ENCODE peak calls at places on chromosomes 2 and 18, in ten cellular contexts. X, Z, N, K, E, T, W, Y, G and D are unnamed samples.

GRCh38 chr2:171086352-171087290 is 74.1 kb downstream of the TLK1 start:
- DNase-seq in W (no peak), G (peak; percentile 30), T (no peak), N (no peak), K (peak; percentile 41), E (peak; percentile 43), X (peak; percentile 52), Y (peak; percentile 56), Z (peak; percentile 57), D (no peak)

GRCh38 chr18:74604366-74604765 is 6.7 kb downstream of the ZNF407 start:
- DNase-seq in T (no peak), W (no peak), Z (no peak), E (no peak), Y (no peak), N (no peak), X (no peak), K (no peak), G (no peak), D (no peak)

GRCh38 chr2:236673126-236673822 is 103.6 kb downstream of the ACKR3 start:
- DNase-seq in G (no peak), E (no peak), W (no peak), T (peak; percentile 13), X (no peak), K (no peak), N (no peak), Z (no peak), Y (no peak), D (no peak)

GRCh38 chr2:28507806-28508764 is 12.2 kb downstream of the PLB1 start:
- DNase-seq in T (no peak), X (peak; percentile 76), Z (no peak), N (no peak), E (no peak), K (no peak), Y (no peak), W (no peak), G (no peak), D (no peak)

GRCh38 chr2:45905643-45905969 is 254.1 kb downstream of the PRKCE start:
- DNase-seq in K (no peak), T (no peak), Z (no peak), X (no peak), W (no peak), N (no peak), Y (no peak), G (no peak), E (no peak), D (no peak)

GRCh38 chr2:233384811-233385488 is 30.7 kb downstream of the DGKD start:
- DNase-seq in Z (no peak), E (no peak), W (no peak), G (no peak), K (no peak), Y (no peak), N (no peak), T (no peak), X (peak; percentile 37), D (no peak)

GRCh38 chr18:8701546-8702118 is 3.7 kb upstream of the MTCL1 start:
- DNase-seq in Y (peak; percentile 79), W (no peak), Z (no peak), E (peak; percentile 93), T (no peak), X (no peak), G (no peak), N (no peak), K (no peak), D (no peak)

GRCh38 chr2:219627105-219628100 is at the start of gene SLC4A3:
- DNase-seq in K (no peak), Y (no peak), G (no peak), E (peak; percentile 29), Z (no peak), N (no peak), T (no peak), X (peak; percentile 38), W (no peak), D (peak; percentile 72)

GRCh38 chr2:6944546-6944945 is 27.3 kb downstream of the RNF144A start:
- DNase-seq in W (no peak), X (no peak), Y (no peak), E (no peak), N (no peak), K (no peak), G (peak; percentile 52), T (peak; percentile 16), Z (no peak), D (no peak)

GRCh38 chr2:74504591-74504990 is 2.9 kb downstream of the PCGF1 start:
- DNase-seq in W (no peak), Y (no peak), N (no peak), T (no peak), K (no peak), Z (no peak), E (no peak), G (no peak), X (no peak), D (no peak)

GRCh38 chr2:74501335-74502071 is 2.1 kb upstream of the LBX2 start:
- DNase-seq in Z (no peak), Y (no peak), G (no peak), X (no peak), E (no peak), W (peak; percentile 30), K (no peak), T (no peak), N (no peak), D (peak; percentile 67)

GRCh38 chr2:74503506-74504475 is 3.7 kb downstream of the PCGF1 start:
- DNase-seq in K (no peak), N (no peak), T (no peak), G (peak; percentile 11), E (no peak), X (no peak), Z (no peak), W (no peak), Y (no peak), D (no peak)

GRCh38 chr2:74502147-74502719 is 2.8 kb upstream of the LBX2 start:
- DNase-seq in X (no peak), W (peak; percentile 48), T (no peak), Y (no peak), N (no peak), G (no peak), K (no peak), Z (no peak), E (no peak), D (no peak)

GRCh38 chr2:74502720-74503505 is 3.5 kb upstream of the LBX2 start:
- DNase-seq in E (peak; percentile 83), N (peak; percentile 69), G (peak; percentile 74), Z (no peak), X (peak; percentile 71), T (peak; percentile 80), K (no peak), Y (peak; percentile 72), W (peak; percentile 87), D (no peak)
- TF ChIP-seq CTCF in E (peak; percentile 35), N (no peak), G (no peak), Z (no peak), X (no peak), T (no peak), K (no peak), Y (peak; percentile 44), W (peak; percentile 24), D (peak; percentile 37)

DNA sequence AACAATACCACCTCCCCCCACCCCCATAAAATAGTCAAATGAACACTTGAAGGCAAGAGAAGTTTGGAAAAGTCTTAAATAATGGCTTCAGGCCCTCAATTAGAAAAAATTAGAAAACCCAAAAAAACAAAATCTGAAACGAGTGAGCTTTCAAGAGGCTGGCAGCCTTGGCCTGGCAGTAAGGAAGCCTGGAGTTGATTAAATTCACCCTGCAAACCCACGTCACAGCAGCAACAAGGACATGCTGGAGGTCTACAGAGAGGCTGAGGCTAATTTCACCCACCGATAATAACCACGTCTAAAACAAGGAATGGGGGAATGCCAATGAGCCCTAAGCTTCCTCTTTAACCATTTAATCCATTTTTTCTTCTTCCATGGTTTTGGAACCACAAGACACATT is 122.7 kb upstream of the SMAD7 start:
- DNase-seq in E (peak; percentile 37), N (no peak), Z (no peak), T (no peak), Y (no peak), X (no peak), K (no peak), W (no peak), G (no peak), D (no peak)
- TF ChIP-seq CTCF in E (no peak), N (no peak), Z (no peak), T (no peak), Y (no peak), X (no peak), K (no peak), W (no peak), G (no peak), D (no peak)

GRCh38 chr2:47088371-47089082 is 66.6 kb downstream of the STPG4 start:
- DNase-seq in E (no peak), W (no peak), Y (no peak), K (no peak), G (no peak), N (no peak), T (no peak), X (no peak), Z (no peak), D (no peak)
- TF ChIP-seq CTCF in E (no peak), W (no peak), Y (no peak), K (no peak), G (no peak), N (no peak), T (no peak), X (no peak), Z (no peak), D (no peak)

DNA sequence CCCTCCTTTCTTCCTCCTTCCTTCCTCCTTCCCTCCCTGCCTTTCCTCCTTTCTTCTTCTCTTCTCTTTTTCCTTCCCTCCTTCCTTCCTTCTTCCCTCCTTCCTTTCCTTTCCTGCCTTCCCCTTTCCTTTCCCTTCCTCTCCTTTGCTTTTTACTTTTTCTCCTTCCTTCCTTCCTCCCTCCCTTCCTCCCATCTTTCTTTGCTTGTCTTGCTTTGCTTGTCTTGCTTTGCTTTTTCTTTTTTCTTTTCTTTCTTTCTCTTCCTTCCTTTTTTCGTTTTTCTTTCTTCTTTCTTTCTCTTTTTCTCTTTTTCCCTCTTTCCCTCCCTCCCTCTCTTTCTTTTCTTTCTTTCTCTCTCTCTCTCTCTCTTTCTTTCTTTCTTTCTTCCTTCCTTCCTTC is 113.0 kb downstream of the NYAP2 start:
- DNase-seq in K (no peak), Y (no peak), G (no peak), Z (no peak), T (no peak), N (no peak), W (no peak), X (no peak), E (no peak), D (no peak)
- TF ChIP-seq CTCF in K (no peak), Y (no peak), G (no peak), Z (no peak), T (no peak), N (no peak), W (no peak), X (no peak), E (no peak), D (no peak)

DNA sequence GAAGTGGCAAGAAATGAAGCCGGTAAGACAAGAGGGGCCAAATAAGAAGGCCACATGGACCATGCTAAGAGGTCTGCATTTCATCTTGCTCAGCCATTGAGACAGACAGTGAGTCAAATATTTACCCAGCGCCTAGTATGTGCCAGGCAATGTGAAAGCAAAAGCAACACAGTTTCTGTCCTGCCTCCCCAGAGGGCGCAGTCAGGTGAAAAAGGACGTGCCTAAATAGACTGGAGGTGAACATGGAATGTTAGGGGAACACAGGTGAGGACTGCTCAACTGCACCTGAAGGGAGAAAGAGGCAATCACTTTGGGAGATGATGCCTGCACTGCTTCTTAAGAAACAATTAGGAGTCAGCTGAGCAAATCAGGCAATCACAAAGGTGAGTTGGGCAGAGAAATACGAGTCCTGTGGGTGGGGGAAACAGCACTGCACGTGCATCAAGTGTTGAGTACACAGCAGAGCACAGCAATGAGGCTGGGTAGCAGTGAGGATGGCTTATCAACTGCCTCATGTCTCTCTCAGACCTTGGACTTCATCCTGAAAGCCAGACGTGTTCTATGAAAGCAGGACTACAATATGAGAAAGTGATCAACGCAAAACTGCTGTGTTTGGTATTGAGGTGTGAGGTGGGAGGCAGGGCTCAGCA is 218.3 kb upstream of the SMAD7 start:
- DNase-seq in N (no peak), G (no peak), T (peak; percentile 37), Y (no peak), W (no peak), K (no peak), Z (no peak), X (no peak), E (no peak), D (no peak)
- TF ChIP-seq CTCF in N (no peak), G (no peak), T (no peak), Y (no peak), W (no peak), K (no peak), Z (no peak), X (no peak), E (no peak), D (no peak)